ENCODE peak calls at places on chromosomes 3 and 15, in six cellular contexts. C, Y, F, D, X and G are unnamed samples.

GRCh38 chr3:49673131-49673714 is 928 bp upstream of the APEH start:
- DNase-seq in C (no peak), D (no peak), Y (no peak), F (no peak), X (no peak), G (no peak)

GRCh38 chr15:58459562-58459961 is 27.8 kb downstream of the LIPC start:
- DNase-seq in D (no peak), F (no peak), C (no peak), Y (no peak), X (no peak), G (no peak)

GRCh38 chr15:59360896-59361295 is 11.8 kb downstream of the MYO1E start:
- DNase-seq in C (no peak), D (no peak), X (no peak), F (no peak), Y (no peak), G (no peak)

GRCh38 chr15:74253276-74253921 is 17.3 kb downstream of the CCDC33 start:
- DNase-seq in Y (no peak), C (no peak), F (no peak), D (no peak), X (no peak), G (no peak)

GRCh38 chr3:120144267-120144666 is 50.0 kb upstream of the GSK3B start:
- DNase-seq in X (no peak), Y (no peak), C (no peak), D (no peak), F (no peak), G (no peak)

GRCh38 chr3:191329654-191330308 is 545 bp downstream of the UTS2B start:
- DNase-seq in C (no peak), Y (no peak), D (no peak), X (no peak), F (no peak), G (no peak)

GRCh38 chr3:49158108-49158709 is 7.9 kb downstream of the CCDC71 start:
- DNase-seq in F (peak), Y (no peak), C (no peak), D (no peak), X (peak), G (peak)

GRCh38 chr15:89364741-89365450 is 30.3 kb upstream of the POLG start:
- DNase-seq in C (peak), D (no peak), Y (no peak), F (no peak), X (no peak), G (no peak)

GRCh38 chr15:80800067-80800466 is 20.9 kb downstream of the CEMIP start:
- DNase-seq in X (no peak), D (no peak), Y (no peak), F (no peak), C (no peak), G (no peak)

GRCh38 chr3:100662113-100662823 is 47.0 kb upstream of the TFG start:
- DNase-seq in Y (no peak), F (no peak), D (no peak), C (no peak), X (no peak), G (no peak)

GRCh38 chr15:60035344-60035743 is 31.2 kb downstream of the FOXB1 start:
- DNase-seq in F (no peak), Y (no peak), C (no peak), D (no peak), X (no peak), G (no peak)

GRCh38 chr3:177622982-177623617 is 425.8 kb upstream of the TBL1XR1 start:
- DNase-seq in F (no peak), X (no peak), Y (no peak), D (no peak), C (no peak), G (no peak)

GRCh38 chr3:56915969-56916586 is 114.3 kb upstream of the ARHGEF3 start:
- DNase-seq in X (peak), D (no peak), Y (no peak), F (peak), C (no peak), G (peak)

GRCh38 chr15:52067545-52067926 is 45.0 kb downstream of the BCL2L10 start:
- DNase-seq in C (no peak), Y (no peak), X (no peak), F (no peak), D (no peak), G (no peak)

GRCh38 chr15:83943043-83943442 is 289.1 kb downstream of the ADAMTSL3 start:
- DNase-seq in X (no peak), F (no peak), D (no peak), Y (no peak), C (no peak), G (no peak)

GRCh38 chr3:126351086-126351770 is 6.0 kb downstream of the KLF15 start:
- DNase-seq in C (peak), Y (peak), F (no peak), X (no peak), D (no peak), G (no peak)

GRCh38 chr3:29202368-29202767 is 78.5 kb upstream of the RBMS3 start:
- DNase-seq in F (no peak), X (no peak), D (no peak), C (no peak), Y (no peak), G (no peak)

GRCh38 chr15:81062937-81063336 is 62.2 kb downstream of the TLNRD1 start:
- DNase-seq in C (no peak), F (no peak), D (no peak), Y (no peak), X (no peak), G (no peak)

GRCh38 chr3:187036394-187036793 is 102.9 kb downstream of the RPL39L start:
- DNase-seq in Y (no peak), C (no peak), X (no peak), F (no peak), D (no peak), G (no peak)

GRCh38 chr15:85960381-85960780 is 119.3 kb upstream of the AGBL1 start:
- DNase-seq in X (no peak), C (no peak), D (no peak), F (no peak), Y (no peak), G (no peak)

GRCh38 chr3:37530298-37530697 is 331.4 kb upstream of the CTDSPL start:
- DNase-seq in C (no peak), Y (no peak), F (no peak), X (no peak), D (no peak), G (no peak)

GRCh38 chr3:18012464-18012863 is 270.0 kb upstream of the TBC1D5 start:
- DNase-seq in Y (no peak), F (no peak), C (no peak), X (no peak), D (no peak), G (no peak)

GRCh38 chr15:63892794-63893441 is 59.2 kb upstream of the HERC1 start:
- DNase-seq in C (no peak), X (peak), D (no peak), Y (no peak), F (peak), G (peak)

GRCh38 chr3:47634996-47635395 is 56.3 kb upstream of the CSPG5 start:
- DNase-seq in Y (no peak), D (no peak), C (peak), X (no peak), F (no peak), G (no peak)

GRCh38 chr3:167814441-167814951 is 79.0 kb downstream of the SERPINI1 start:
- DNase-seq in Y (no peak), F (no peak), C (peak), D (peak), X (no peak), G (no peak)

GRCh38 chr3:182397164-182397563 is 396.1 kb upstream of the ATP11B start:
- DNase-seq in X (no peak), C (no peak), Y (no peak), F (no peak), D (no peak), G (no peak)

GRCh38 chr15:58650102-58650501 is 99.4 kb downstream of the ADAM10 start:
- DNase-seq in X (no peak), F (no peak), Y (no peak), D (no peak), C (no peak), G (no peak)

GRCh38 chr3:185353823-185354614 is 8.9 kb upstream of the MAP3K13 start:
- DNase-seq in X (peak), F (peak), C (peak), Y (no peak), D (peak), G (peak)

GRCh38 chr3:124974691-124975090 is 40.1 kb upstream of the MUC13 start:
- DNase-seq in Y (no peak), X (no peak), F (no peak), C (no peak), D (no peak), G (no peak)

GRCh38 chr3:10949197-10949596 is 43.4 kb upstream of the SLC6A1 start:
- DNase-seq in F (no peak), X (no peak), Y (no peak), D (no peak), C (peak), G (no peak)

GRCh38 chr15:77659350-77660321 is 26.9 kb upstream of the LINGO1 start:
- DNase-seq in C (no peak), F (no peak), X (no peak), D (peak), Y (no peak), G (no peak)

GRCh38 chr15:100202309-100202943 is 139.3 kb downstream of the ADAMTS17 start:
- DNase-seq in Y (no peak), X (no peak), C (no peak), D (no peak), F (no peak), G (no peak)

GRCh38 chr3:175431396-175431795 is 572.3 kb downstream of the NAALADL2 start:
- DNase-seq in D (no peak), X (no peak), Y (no peak), F (no peak), C (no peak), G (no peak)

GRCh38 chr15:67708500-67708899 is 116.8 kb upstream of the SKOR1 start:
- DNase-seq in D (no peak), C (no peak), F (no peak), X (no peak), Y (no peak), G (no peak)

GRCh38 chr3:171604370-171604769 is 144.2 kb upstream of the TNIK start:
- DNase-seq in X (no peak), C (no peak), F (no peak), Y (no peak), D (no peak), G (no peak)

GRCh38 chr15:80404057-80404718 is at the start of gene ARNT2:
- DNase-seq in X (no peak), Y (no peak), D (no peak), F (no peak), C (no peak), G (no peak)